ENCODE peak calls at places on chromosomes 11 and 22, in six cellular contexts. G is tibial nerve, E is fibroblast of pulmonary artery, R is astrocyte of the spinal cord, X is mammary epithelial cell, L is AG10803. M is an unnamed sample.

GRCh38 chr22:50705219-50705691 is 32.6 kb downstream of the SHANK3 start:
- DNase-seq in R (peak), L (no peak), X (no peak), G (no peak), E (peak), M (peak)

GRCh38 chr11:134291196-134291595 is 15.0 kb downstream of the GLB1L3 start:
- DNase-seq in X (no peak), L (no peak), E (no peak), G (no peak), R (no peak), M (no peak)

GRCh38 chr11:61919841-61920631 is 2.7 kb upstream of the RAB3IL1 start:
- DNase-seq in E (no peak), L (no peak), X (no peak), R (no peak), G (no peak), M (no peak)

GRCh38 chr11:20035701-20036601 is 124.3 kb downstream of the DBX1 start:
- DNase-seq in G (peak), R (peak), X (peak), E (peak), L (peak), M (no peak)

GRCh38 chr22:49370841-49371301 is 456.8 kb downstream of the BRD1 start:
- DNase-seq in R (no peak), X (no peak), E (no peak), L (no peak), G (no peak), M (no peak)

GRCh38 chr11:104033134-104033533 is 3.3 kb upstream of the DDI1 start:
- DNase-seq in E (peak), L (peak), R (peak), G (no peak), X (peak), M (no peak)

GRCh38 chr11:81725691-81726090 is 1008.0 kb downstream of the FAM181B start:
- DNase-seq in L (peak), E (peak), R (peak), X (peak), G (no peak), M (no peak)

GRCh38 chr22:50261615-50262459 is at the start of gene MAPK12:
- DNase-seq in R (no peak), X (no peak), G (no peak), L (no peak), E (peak), M (no peak)

GRCh38 chr11:63951779-63952536 is 13.2 kb downstream of the NAA40 start:
- DNase-seq in X (peak), R (no peak), E (no peak), L (no peak), G (no peak), M (peak)

GRCh38 chr22:23268139-23268712 is 87.9 kb downstream of the BCR start:
- DNase-seq in E (no peak), G (no peak), R (no peak), L (no peak), X (no peak), M (no peak)

GRCh38 chr11:104624021-104624420 is 274.2 kb downstream of the CASP12 start:
- DNase-seq in E (peak), R (no peak), X (no peak), L (no peak), G (no peak), M (no peak)

GRCh38 chr11:61947486-61948210 is 2.5 kb upstream of the BEST1 start:
- DNase-seq in X (peak), G (peak), E (peak), L (peak), R (peak), M (peak)

GRCh38 chr11:111796696-111797095 is 30.5 kb upstream of the PPP2R1B start:
- DNase-seq in G (no peak), X (no peak), L (peak), E (no peak), R (no peak), M (no peak)

GRCh38 chr22:32531955-32532818 is 57.6 kb downstream of the FBXO7 start:
- DNase-seq in E (peak), L (peak), X (peak), R (peak), G (peak), M (no peak)

GRCh38 chr22:49999901-50000586 is 12.5 kb downstream of the IL17REL start:
- DNase-seq in R (no peak), L (no peak), G (no peak), X (no peak), E (no peak), M (no peak)

GRCh38 chr11:114164546-114164945 is 105.0 kb downstream of the ZBTB16 start:
- DNase-seq in X (no peak), L (no peak), R (no peak), G (no peak), E (no peak), M (no peak)

GRCh38 chr11:27528711-27529110 is 22.1 kb upstream of the LIN7C start:
- DNase-seq in E (no peak), G (no peak), R (no peak), L (no peak), X (no peak), M (no peak)

GRCh38 chr11:46588131-46588530 is 5.7 kb downstream of the AMBRA1 start:
- DNase-seq in R (no peak), X (no peak), E (no peak), G (no peak), L (no peak), M (no peak)

GRCh38 chr11:6505577-6506240 is 8.6 kb downstream of the DNHD1 start:
- DNase-seq in X (peak), G (no peak), E (peak), L (peak), R (peak), M (peak)

GRCh38 chr11:46100670-46101069 is 20.6 kb downstream of the PHF21A start:
- DNase-seq in G (no peak), R (no peak), X (no peak), E (no peak), L (no peak), M (peak)

GRCh38 chr11:100823360-100823759 is 136.3 kb downstream of the ARHGAP42 start:
- DNase-seq in E (peak), L (peak), G (no peak), R (peak), X (no peak), M (no peak)

GRCh38 chr11:128814856-128815705 is 52.0 kb downstream of the KCNJ1 start:
- DNase-seq in X (peak), L (peak), E (peak), R (peak), G (peak), M (no peak)

GRCh38 chr11:75760710-75761493 is 7.7 kb upstream of the DGAT2 start:
- DNase-seq in E (peak), G (no peak), X (peak), L (peak), R (peak), M (no peak)

DNA sequence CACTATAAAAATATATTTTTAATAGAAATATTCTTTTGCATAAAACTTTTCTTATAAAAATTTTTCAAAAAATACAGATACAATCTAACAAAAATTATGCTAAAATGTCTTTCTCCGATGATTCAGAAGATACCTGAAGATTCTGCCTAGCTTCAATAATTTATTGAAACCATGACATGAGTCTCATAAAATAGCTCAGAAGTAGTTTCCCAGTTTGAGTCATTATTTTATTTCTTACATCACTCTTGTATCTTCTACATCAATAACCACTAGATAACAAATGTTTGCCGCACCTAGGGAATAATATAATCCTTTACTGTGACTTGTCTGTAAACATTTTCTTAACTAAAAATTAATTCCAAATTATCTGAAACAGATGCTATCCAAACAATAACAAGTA is 158.6 kb downstream of the FCHSD2 start:
- DNase-seq in X (no peak), L (no peak), R (no peak), E (no peak), G (no peak), M (no peak)
- H3K4me3 ChIP-seq in X (no peak), L (no peak), R (no peak), E (no peak), G (no peak), M (no peak)

DNA sequence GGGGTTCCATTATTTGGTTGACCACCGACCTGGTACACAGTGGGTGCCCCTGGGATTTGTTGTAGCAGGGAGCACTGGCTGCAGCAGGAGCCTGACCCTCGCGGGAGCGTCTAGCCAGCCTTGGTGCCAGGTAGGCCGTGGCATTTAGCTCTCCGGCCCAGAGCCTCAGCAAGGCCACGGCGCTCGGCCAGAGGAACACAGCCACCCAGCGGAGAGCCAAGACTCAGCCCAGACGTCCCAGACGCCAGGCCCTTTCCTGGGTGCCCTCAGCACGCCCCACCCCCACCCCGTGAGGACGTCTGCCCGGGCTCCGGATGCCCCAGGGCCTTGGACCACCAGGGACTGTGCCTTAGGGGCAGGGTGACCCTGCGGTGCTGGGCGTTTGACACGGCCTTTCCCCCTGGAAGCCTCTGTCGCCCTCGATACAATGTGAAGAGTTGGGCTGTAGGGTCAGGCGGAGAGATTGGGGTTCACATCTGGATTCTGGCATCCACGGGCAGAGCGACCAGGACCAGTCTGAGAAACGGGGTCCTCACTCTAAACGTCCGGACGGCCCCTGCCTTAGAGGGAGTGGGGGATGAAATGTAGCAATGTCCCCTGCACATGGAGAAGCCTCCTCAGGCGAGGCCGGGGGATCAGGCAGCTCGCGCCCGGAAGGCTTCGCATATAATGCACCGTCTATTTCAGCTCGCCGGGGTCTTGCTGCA is 99.2 kb upstream of the FGF3 start:
- DNase-seq in L (no peak), E (no peak), G (no peak), R (no peak), X (no peak), M (no peak)
- H3K4me3 ChIP-seq in L (no peak), E (no peak), G (no peak), R (no peak), X (no peak), M (no peak)

GRCh38 chr11:11662578-11662977 is 40.8 kb upstream of the GALNT18 start:
- DNase-seq in X (no peak), R (no peak), E (no peak), L (no peak), G (no peak), M (no peak)
- H3K4me3 ChIP-seq in X (no peak), R (no peak), E (no peak), L (no peak), G (no peak), M (no peak)

GRCh38 chr11:12331239-12331874 is 46.0 kb upstream of the PARVA start:
- DNase-seq in R (peak), G (peak), X (peak), L (peak), E (peak), M (peak)
- H3K4me3 ChIP-seq in R (no peak), G (no peak), X (no peak), L (no peak), E (no peak), M (no peak)

GRCh38 chr11:130847517-130847916 is 68.8 kb downstream of the SNX19 start:
- DNase-seq in G (no peak), E (peak), R (peak), L (peak), X (peak), M (no peak)
- H3K4me3 ChIP-seq in G (no peak), E (peak), R (no peak), L (peak), X (peak), M (no peak)

GRCh38 chr11:119092880-119093665 is 8.4 kb downstream of the HMBS start:
- DNase-seq in G (no peak), R (peak), E (no peak), L (peak), X (no peak), M (no peak)
- H3K4me3 ChIP-seq in G (no peak), R (peak), E (peak), L (peak), X (peak), M (peak)

DNA sequence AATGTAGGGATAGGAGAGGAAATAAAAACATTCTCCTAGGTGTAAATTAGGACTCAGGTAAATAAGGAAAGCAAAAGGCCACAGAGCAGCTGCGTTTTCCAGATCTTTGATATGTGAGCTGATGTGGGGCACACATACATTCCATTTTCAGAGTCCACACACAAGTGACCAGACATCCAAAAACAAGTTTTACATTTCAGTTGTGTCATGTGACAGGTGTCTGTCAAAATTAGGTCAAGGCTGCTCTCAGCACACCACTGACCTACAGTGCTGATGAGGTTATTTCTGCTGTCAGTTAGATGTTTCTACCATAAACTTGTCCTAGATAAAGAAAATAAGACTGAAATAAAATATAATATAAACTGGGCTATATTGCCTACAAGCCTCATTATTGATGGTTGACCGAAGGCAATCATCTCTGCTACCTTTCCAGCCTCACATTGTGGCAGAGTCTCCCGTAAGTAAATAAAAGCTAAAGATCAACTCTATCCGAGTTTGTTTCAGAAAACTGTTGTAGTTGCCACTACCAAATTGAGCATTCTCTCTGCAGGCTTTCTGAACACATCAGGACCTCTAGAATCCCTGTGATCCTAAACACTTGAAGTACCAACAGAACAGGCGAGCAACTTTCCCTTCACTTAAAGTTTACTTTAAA is 7.9 kb downstream of the ARHGAP20 start:
- DNase-seq in X (no peak), L (no peak), E (no peak), R (no peak), G (no peak), M (no peak)
- H3K4me3 ChIP-seq in X (no peak), L (no peak), E (no peak), R (no peak), G (no peak), M (no peak)

DNA sequence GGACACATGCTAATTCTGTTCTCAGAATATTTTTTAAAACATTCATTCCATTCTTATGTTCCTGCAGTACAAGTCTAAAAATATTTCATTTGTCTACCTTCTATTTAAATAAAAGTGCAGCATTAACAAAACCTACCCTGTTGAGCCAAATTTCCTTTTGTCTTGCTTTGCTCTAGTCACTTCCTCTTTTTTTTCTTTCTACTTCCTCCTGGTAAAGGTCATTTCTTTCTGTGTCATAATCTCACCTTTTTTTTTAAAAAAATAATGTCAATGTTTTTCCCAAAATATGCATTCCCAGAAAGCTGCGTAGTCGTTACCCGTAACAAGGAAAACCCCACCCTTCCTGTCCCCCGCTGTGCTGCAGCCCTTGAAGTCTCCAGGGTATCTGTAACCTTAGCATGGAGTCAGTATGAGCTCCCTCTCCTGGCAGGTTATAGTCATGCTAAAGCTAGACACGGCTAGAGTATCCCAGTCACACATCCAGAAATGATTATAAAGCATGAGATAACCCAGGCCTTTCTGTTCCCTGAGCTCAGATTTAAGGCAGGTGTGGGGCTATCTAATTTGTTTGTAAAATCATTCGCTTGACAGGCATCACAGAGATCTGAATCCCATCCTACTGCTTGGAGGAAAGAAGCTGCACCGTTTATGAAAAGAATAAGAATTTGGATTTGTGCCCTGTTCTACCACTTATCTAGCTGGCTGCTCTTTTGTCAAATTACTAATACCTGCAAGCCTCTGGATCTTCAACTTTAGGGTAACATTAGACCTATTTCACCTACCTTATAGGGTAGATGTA is 51.1 kb upstream of the EED start:
- DNase-seq in X (peak), G (peak), R (peak), L (peak), E (peak), M (peak)
- H3K4me3 ChIP-seq in X (no peak), G (peak), R (no peak), L (no peak), E (no peak), M (peak)

GRCh38 chr11:43943931-43944751 is 1.7 kb downstream of the C11orf96 start:
- DNase-seq in L (no peak), E (peak), X (peak), G (no peak), R (peak), M (no peak)

GRCh38 chr11:43943357-43943930 is 1.0 kb downstream of the C11orf96 start:
- DNase-seq in G (no peak), R (no peak), X (no peak), L (no peak), E (peak), M (no peak)

GRCh38 chr11:43944761-43945311 is 2.4 kb downstream of the C11orf96 start:
- DNase-seq in R (no peak), E (peak), G (peak), L (no peak), X (peak), M (no peak)

GRCh38 chr11:43941257-43941879 is 1.1 kb upstream of the C11orf96 start:
- DNase-seq in L (no peak), R (no peak), G (no peak), E (peak), X (no peak), M (no peak)

DNA sequence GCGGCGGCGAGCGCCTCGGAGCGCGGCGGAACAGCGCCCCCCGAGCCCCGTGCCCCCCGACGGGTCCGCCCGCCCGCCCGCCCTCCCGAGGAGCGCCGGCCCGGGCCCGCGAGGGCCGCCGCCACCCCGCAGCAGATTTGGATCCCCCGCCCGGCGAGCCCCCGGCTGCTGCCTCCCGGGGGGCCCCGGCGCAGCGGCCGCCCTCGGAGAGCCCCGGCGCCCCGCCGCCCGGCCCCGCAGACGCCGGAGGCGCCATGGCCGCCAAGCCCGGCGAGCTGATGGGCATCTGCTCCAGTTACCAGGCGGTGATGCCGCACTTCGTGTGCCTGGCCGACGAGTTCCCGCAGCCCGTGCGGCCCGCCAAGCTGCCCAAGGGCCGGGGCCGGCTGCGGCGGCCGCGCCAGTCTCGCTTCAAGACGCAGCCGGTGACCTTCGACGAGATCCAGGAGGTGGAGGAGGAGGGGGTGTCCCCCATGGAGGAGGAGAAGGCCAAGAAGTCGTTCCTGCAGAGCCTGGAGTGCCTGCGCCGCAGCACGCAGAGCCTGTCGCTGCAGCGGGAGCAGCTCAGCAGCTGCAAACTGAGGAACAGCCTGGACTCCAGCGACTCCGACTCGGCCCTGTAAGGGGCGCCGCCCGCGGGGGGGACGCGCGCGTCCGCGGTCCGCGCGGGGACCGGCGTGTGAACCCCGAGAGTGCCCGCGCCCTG is 367 bp downstream of the C11orf96 start:
- DNase-seq in G (no peak), L (no peak), E (peak), X (no peak), R (peak), M (no peak)
- H3K4me3 ChIP-seq in G (peak), L (peak), E (peak), X (peak), R (peak), M (peak)

DNA sequence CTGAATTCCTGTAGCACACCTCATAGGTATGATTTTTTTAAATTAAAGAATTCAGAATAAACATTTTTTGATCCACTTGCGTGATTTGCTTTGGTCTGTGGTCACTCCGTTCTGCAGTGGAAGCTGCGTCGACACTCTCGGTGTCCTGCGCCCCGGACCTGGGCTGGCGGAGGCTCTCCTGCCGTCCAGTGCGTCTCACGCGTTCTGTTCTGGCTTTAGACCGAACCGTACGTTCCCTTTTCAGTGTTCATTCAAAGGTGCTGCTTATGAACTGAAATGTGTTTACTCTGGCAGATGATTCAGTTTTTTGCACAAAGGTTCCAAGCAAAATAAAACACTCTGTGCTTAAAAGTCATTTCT is 38.2 kb downstream of the CTTN start:
- DNase-seq in G (no peak), X (no peak), R (no peak), L (no peak), E (no peak), M (no peak)
- H3K4me3 ChIP-seq in G (no peak), X (no peak), R (no peak), L (no peak), E (no peak), M (no peak)

M was measured in Jurkat, Clone E6-1.